ENCODE peak calls at places on chromosome 18, in six cellular contexts. One of them, this sample, is unnamed.

GRCh38 chr18:58887613-58887963 is 22.9 kb downstream of the ZNF532 start:
- DNase-seq in ACHN: no peak
- DNase-seq in T-helper 2 cell: no peak
- DNase-seq in tibial artery: peak
- DNase-seq in stimulated activated CD4-positive, alpha-beta T cell treated with anti-CD3 and anti-CD28 coated beads, Interleukin-4, amount 100 ng/mL, for 48 hours: no peak
- DNase-seq in activated naive CD4-positive, alpha-beta T cell treated with anti-CD3 and anti-CD28 coated beads, Interleukin-2, amount 50 U/mL, for 16 hours: no peak
- DNase-seq in this sample: no peak

GRCh38 chr18:68797901-68798300 is at the start of gene CCDC102B:
- DNase-seq in activated naive CD4-positive, alpha-beta T cell treated with anti-CD3 and anti-CD28 coated beads, Interleukin-2, amount 50 U/mL, for 16 hours: no peak
- DNase-seq in tibial artery: no peak
- DNase-seq in T-helper 2 cell: no peak
- DNase-seq in stimulated activated CD4-positive, alpha-beta T cell treated with anti-CD3 and anti-CD28 coated beads, Interleukin-4, amount 100 ng/mL, for 48 hours: no peak
- DNase-seq in ACHN: no peak
- DNase-seq in this sample: no peak

GRCh38 chr18:21991081-21991534 is 178.3 kb upstream of the GATA6 start:
- DNase-seq in activated naive CD4-positive, alpha-beta T cell treated with anti-CD3 and anti-CD28 coated beads, Interleukin-2, amount 50 U/mL, for 16 hours: no peak
- DNase-seq in ACHN: no peak
- DNase-seq in T-helper 2 cell: no peak
- DNase-seq in tibial artery: no peak
- DNase-seq in stimulated activated CD4-positive, alpha-beta T cell treated with anti-CD3 and anti-CD28 coated beads, Interleukin-4, amount 100 ng/mL, for 48 hours: no peak
- DNase-seq in this sample: no peak

GRCh38 chr18:5543854-5544389 is at the start of gene EPB41L3:
- DNase-seq in stimulated activated CD4-positive, alpha-beta T cell treated with anti-CD3 and anti-CD28 coated beads, Interleukin-4, amount 100 ng/mL, for 48 hours: no peak
- DNase-seq in T-helper 2 cell: no peak
- DNase-seq in activated naive CD4-positive, alpha-beta T cell treated with anti-CD3 and anti-CD28 coated beads, Interleukin-2, amount 50 U/mL, for 16 hours: no peak
- DNase-seq in tibial artery: no peak
- DNase-seq in ACHN: peak
- DNase-seq in this sample: no peak

GRCh38 chr18:51235011-51235789 is 37.7 kb upstream of the MEX3C start:
- DNase-seq in stimulated activated CD4-positive, alpha-beta T cell treated with anti-CD3 and anti-CD28 coated beads, Interleukin-4, amount 100 ng/mL, for 48 hours: peak
- DNase-seq in activated naive CD4-positive, alpha-beta T cell treated with anti-CD3 and anti-CD28 coated beads, Interleukin-2, amount 50 U/mL, for 16 hours: no peak
- DNase-seq in T-helper 2 cell: no peak
- DNase-seq in tibial artery: no peak
- DNase-seq in ACHN: peak
- DNase-seq in this sample: no peak

GRCh38 chr18:31819106-31819924 is 58.6 kb upstream of the SLC25A52 start:
- DNase-seq in ACHN: peak
- DNase-seq in activated naive CD4-positive, alpha-beta T cell treated with anti-CD3 and anti-CD28 coated beads, Interleukin-2, amount 50 U/mL, for 16 hours: no peak
- DNase-seq in tibial artery: no peak
- DNase-seq in T-helper 2 cell: no peak
- DNase-seq in stimulated activated CD4-positive, alpha-beta T cell treated with anti-CD3 and anti-CD28 coated beads, Interleukin-4, amount 100 ng/mL, for 48 hours: no peak
- DNase-seq in this sample: no peak

GRCh38 chr18:9475643-9476580 is 599 bp downstream of the RALBP1 start:
- DNase-seq in activated naive CD4-positive, alpha-beta T cell treated with anti-CD3 and anti-CD28 coated beads, Interleukin-2, amount 50 U/mL, for 16 hours: peak
- DNase-seq in tibial artery: no peak
- DNase-seq in ACHN: peak
- DNase-seq in T-helper 2 cell: peak
- DNase-seq in stimulated activated CD4-positive, alpha-beta T cell treated with anti-CD3 and anti-CD28 coated beads, Interleukin-4, amount 100 ng/mL, for 48 hours: peak
- DNase-seq in this sample: peak

GRCh38 chr18:23143871-23144270 is 8.6 kb downstream of the CABLES1 start:
- DNase-seq in tibial artery: peak
- DNase-seq in stimulated activated CD4-positive, alpha-beta T cell treated with anti-CD3 and anti-CD28 coated beads, Interleukin-4, amount 100 ng/mL, for 48 hours: no peak
- DNase-seq in ACHN: no peak
- DNase-seq in T-helper 2 cell: no peak
- DNase-seq in activated naive CD4-positive, alpha-beta T cell treated with anti-CD3 and anti-CD28 coated beads, Interleukin-2, amount 50 U/mL, for 16 hours: no peak
- DNase-seq in this sample: no peak

GRCh38 chr18:58590827-58591226 is 38.1 kb downstream of the ALPK2 start:
- DNase-seq in T-helper 2 cell: no peak
- DNase-seq in stimulated activated CD4-positive, alpha-beta T cell treated with anti-CD3 and anti-CD28 coated beads, Interleukin-4, amount 100 ng/mL, for 48 hours: no peak
- DNase-seq in activated naive CD4-positive, alpha-beta T cell treated with anti-CD3 and anti-CD28 coated beads, Interleukin-2, amount 50 U/mL, for 16 hours: no peak
- DNase-seq in tibial artery: no peak
- DNase-seq in ACHN: no peak
- DNase-seq in this sample: no peak

GRCh38 chr18:62458346-62458745 is 64.5 kb upstream of the ZCCHC2 start:
- DNase-seq in T-helper 2 cell: no peak
- DNase-seq in activated naive CD4-positive, alpha-beta T cell treated with anti-CD3 and anti-CD28 coated beads, Interleukin-2, amount 50 U/mL, for 16 hours: no peak
- DNase-seq in stimulated activated CD4-positive, alpha-beta T cell treated with anti-CD3 and anti-CD28 coated beads, Interleukin-4, amount 100 ng/mL, for 48 hours: no peak
- DNase-seq in tibial artery: no peak
- DNase-seq in ACHN: peak
- DNase-seq in this sample: no peak

GRCh38 chr18:44325903-44326650 is 354.6 kb upstream of the SETBP1 start:
- DNase-seq in T-helper 2 cell: no peak
- DNase-seq in stimulated activated CD4-positive, alpha-beta T cell treated with anti-CD3 and anti-CD28 coated beads, Interleukin-4, amount 100 ng/mL, for 48 hours: peak
- DNase-seq in activated naive CD4-positive, alpha-beta T cell treated with anti-CD3 and anti-CD28 coated beads, Interleukin-2, amount 50 U/mL, for 16 hours: no peak
- DNase-seq in ACHN: peak
- DNase-seq in tibial artery: no peak
- DNase-seq in this sample: no peak

GRCh38 chr18:36636237-36636792 is 192.5 kb downstream of the TPGS2 start:
- DNase-seq in T-helper 2 cell: no peak
- DNase-seq in stimulated activated CD4-positive, alpha-beta T cell treated with anti-CD3 and anti-CD28 coated beads, Interleukin-4, amount 100 ng/mL, for 48 hours: no peak
- DNase-seq in tibial artery: no peak
- DNase-seq in ACHN: no peak
- DNase-seq in activated naive CD4-positive, alpha-beta T cell treated with anti-CD3 and anti-CD28 coated beads, Interleukin-2, amount 50 U/mL, for 16 hours: no peak
- DNase-seq in this sample: no peak

GRCh38 chr18:77116201-77117080 is 16.1 kb downstream of the MBP start:
- DNase-seq in stimulated activated CD4-positive, alpha-beta T cell treated with anti-CD3 and anti-CD28 coated beads, Interleukin-4, amount 100 ng/mL, for 48 hours: no peak
- DNase-seq in ACHN: no peak
- DNase-seq in T-helper 2 cell: no peak
- DNase-seq in activated naive CD4-positive, alpha-beta T cell treated with anti-CD3 and anti-CD28 coated beads, Interleukin-2, amount 50 U/mL, for 16 hours: no peak
- DNase-seq in tibial artery: no peak
- DNase-seq in this sample: no peak

GRCh38 chr18:59268722-59269562 is 4.3 kb downstream of the RAX start:
- DNase-seq in tibial artery: no peak
- DNase-seq in stimulated activated CD4-positive, alpha-beta T cell treated with anti-CD3 and anti-CD28 coated beads, Interleukin-4, amount 100 ng/mL, for 48 hours: peak
- DNase-seq in ACHN: no peak
- DNase-seq in activated naive CD4-positive, alpha-beta T cell treated with anti-CD3 and anti-CD28 coated beads, Interleukin-2, amount 50 U/mL, for 16 hours: no peak
- DNase-seq in T-helper 2 cell: no peak
- DNase-seq in this sample: no peak

GRCh38 chr18:2002178-2002577 is 569.1 kb downstream of the METTL4 start:
- DNase-seq in ACHN: no peak
- DNase-seq in stimulated activated CD4-positive, alpha-beta T cell treated with anti-CD3 and anti-CD28 coated beads, Interleukin-4, amount 100 ng/mL, for 48 hours: no peak
- DNase-seq in activated naive CD4-positive, alpha-beta T cell treated with anti-CD3 and anti-CD28 coated beads, Interleukin-2, amount 50 U/mL, for 16 hours: no peak
- DNase-seq in tibial artery: no peak
- DNase-seq in T-helper 2 cell: no peak
- DNase-seq in this sample: no peak

GRCh38 chr18:13500227-13500865 is 226.0 kb downstream of the FAM210A start:
- DNase-seq in activated naive CD4-positive, alpha-beta T cell treated with anti-CD3 and anti-CD28 coated beads, Interleukin-2, amount 50 U/mL, for 16 hours: no peak
- DNase-seq in ACHN: peak
- DNase-seq in T-helper 2 cell: no peak
- DNase-seq in tibial artery: peak
- DNase-seq in stimulated activated CD4-positive, alpha-beta T cell treated with anti-CD3 and anti-CD28 coated beads, Interleukin-4, amount 100 ng/mL, for 48 hours: no peak
- DNase-seq in this sample: no peak

GRCh38 chr18:48446582-48447225 is 37.5 kb upstream of the ZBTB7C start:
- DNase-seq in stimulated activated CD4-positive, alpha-beta T cell treated with anti-CD3 and anti-CD28 coated beads, Interleukin-4, amount 100 ng/mL, for 48 hours: peak
- DNase-seq in tibial artery: peak
- DNase-seq in ACHN: peak
- DNase-seq in activated naive CD4-positive, alpha-beta T cell treated with anti-CD3 and anti-CD28 coated beads, Interleukin-2, amount 50 U/mL, for 16 hours: peak
- DNase-seq in T-helper 2 cell: peak
- DNase-seq in this sample: peak

GRCh38 chr18:23784811-23785245 is 95.6 kb downstream of the LAMA3 start:
- DNase-seq in activated naive CD4-positive, alpha-beta T cell treated with anti-CD3 and anti-CD28 coated beads, Interleukin-2, amount 50 U/mL, for 16 hours: no peak
- DNase-seq in T-helper 2 cell: no peak
- DNase-seq in tibial artery: no peak
- DNase-seq in ACHN: peak
- DNase-seq in stimulated activated CD4-positive, alpha-beta T cell treated with anti-CD3 and anti-CD28 coated beads, Interleukin-4, amount 100 ng/mL, for 48 hours: no peak
- DNase-seq in this sample: no peak

GRCh38 chr18:44130365-44130942 is 550.2 kb upstream of the SETBP1 start:
- DNase-seq in T-helper 2 cell: no peak
- DNase-seq in ACHN: peak
- DNase-seq in stimulated activated CD4-positive, alpha-beta T cell treated with anti-CD3 and anti-CD28 coated beads, Interleukin-4, amount 100 ng/mL, for 48 hours: no peak
- DNase-seq in tibial artery: no peak
- DNase-seq in activated naive CD4-positive, alpha-beta T cell treated with anti-CD3 and anti-CD28 coated beads, Interleukin-2, amount 50 U/mL, for 16 hours: no peak
- DNase-seq in this sample: no peak

GRCh38 chr18:67154979-67155378 is 361.5 kb downstream of the DSEL start:
- DNase-seq in activated naive CD4-positive, alpha-beta T cell treated with anti-CD3 and anti-CD28 coated beads, Interleukin-2, amount 50 U/mL, for 16 hours: no peak
- DNase-seq in stimulated activated CD4-positive, alpha-beta T cell treated with anti-CD3 and anti-CD28 coated beads, Interleukin-4, amount 100 ng/mL, for 48 hours: no peak
- DNase-seq in tibial artery: no peak
- DNase-seq in ACHN: no peak
- DNase-seq in T-helper 2 cell: no peak
- DNase-seq in this sample: no peak

This sample was measured in amygdala.